ENCODE peak calls at places on chromosome 14, in nine cellular contexts. W is fibroblast of the aortic adventitia; M is H9; S is cardiac muscle cell; B is CD4-positive, alpha-beta T cell; F is CD8-positive, alpha-beta T cell; K is foreskin keratinocyte; A is AG09309; X is PC-3. H is an unnamed sample.
A peak's percentile ranks its signal among the peaks of the same experiment; 100 is the strongest.

GRCh38 chr14:93493054-93493453 is 62.3 kb downstream of the UNC79 start:
- DNase-seq in W (no peak), M (no peak), S (no peak), B (no peak), F (no peak), K (no peak), A (no peak), X (no peak), H (no peak)

GRCh38 chr14:87304404-87304803 is 688.6 kb downstream of the GALC start:
- DNase-seq in W (no peak), M (no peak), S (no peak), B (no peak), F (no peak), K (no peak), A (no peak), X (no peak), H (no peak)

GRCh38 chr14:102088012-102088792 is 1.4 kb upstream of the HSP90AA1 start:
- DNase-seq in W (no peak), M (peak; percentile 92), S (peak; percentile 59), B (peak; percentile 26), F (peak; percentile 46), K (peak; percentile 49), A (no peak), X (no peak), H (peak; percentile 70)

GRCh38 chr14:24458736-24459135 is 16.2 kb upstream of the SDR39U1 start:
- DNase-seq in W (no peak), M (no peak), S (no peak), B (no peak), F (no peak), K (no peak), A (no peak), X (no peak), H (no peak)

GRCh38 chr14:67820428-67820881 is 876 bp downstream of the RAD51B start:
- DNase-seq in W (peak; percentile 43), M (peak; percentile 29), S (peak; percentile 24), B (no peak), F (no peak), K (peak; percentile 17), A (no peak), X (peak; percentile 13), H (no peak)

GRCh38 chr14:49381778-49382177 is 204.4 kb downstream of the RPS29 start:
- DNase-seq in W (no peak), M (no peak), S (no peak), B (no peak), F (no peak), K (no peak), A (no peak), X (no peak), H (no peak)

GRCh38 chr14:52071675-52072074 is 2.8 kb upstream of the NID2 start:
- DNase-seq in W (peak; percentile 31), M (no peak), S (peak; percentile 72), B (no peak), F (no peak), K (no peak), A (no peak), X (peak; percentile 44), H (no peak)

GRCh38 chr14:65599375-65599774 is 186.8 kb downstream of the FUT8 start:
- DNase-seq in W (peak; percentile 37), M (no peak), S (peak; percentile 41), B (no peak), F (no peak), K (no peak), A (peak; percentile 3), X (peak; percentile 47), H (no peak)

GRCh38 chr14:68663385-68664076 is 129.3 kb downstream of the ZFP36L1 start:
- DNase-seq in W (no peak), M (no peak), S (peak; percentile 64), B (no peak), F (peak; percentile 12), K (peak; percentile 24), A (peak; percentile 79), X (no peak), H (no peak)

GRCh38 chr14:101230851-101231550 is 327.5 kb upstream of the RTL1 start:
- DNase-seq in W (no peak), M (peak; percentile 4), S (no peak), B (no peak), F (no peak), K (no peak), A (no peak), X (no peak), H (no peak)

GRCh38 chr14:89085154-89086059 is 261.0 kb downstream of the TTC8 start:
- DNase-seq in W (peak; percentile 36), M (no peak), S (peak; percentile 47), B (no peak), F (no peak), K (no peak), A (no peak), X (no peak), H (peak; percentile 75)

GRCh38 chr14:35988972-35989690 is 163.0 kb downstream of the BRMS1L start:
- DNase-seq in W (no peak), M (no peak), S (no peak), B (no peak), F (no peak), K (no peak), A (no peak), X (peak; percentile 65), H (no peak)

GRCh38 chr14:35986219-35986573 is 160.1 kb downstream of the BRMS1L start:
- DNase-seq in W (no peak), M (no peak), S (no peak), B (no peak), F (no peak), K (no peak), A (no peak), X (no peak), H (no peak)

GRCh38 chr14:35987731-35988130 is 161.6 kb downstream of the BRMS1L start:
- DNase-seq in W (no peak), M (no peak), S (no peak), B (no peak), F (no peak), K (no peak), A (no peak), X (no peak), H (no peak)

GRCh38 chr14:35988550-35988949 is 162.4 kb downstream of the BRMS1L start:
- DNase-seq in W (no peak), M (no peak), S (no peak), B (no peak), F (no peak), K (no peak), A (no peak), X (no peak), H (no peak)

GRCh38 chr14:35985504-35986218 is 159.5 kb downstream of the BRMS1L start:
- DNase-seq in W (no peak), M (no peak), S (no peak), B (no peak), F (no peak), K (no peak), A (no peak), X (no peak), H (no peak)
- TF ChIP-seq CTCF in W (no peak), M (no peak), S (no peak), B (no peak), F (no peak), K (peak; percentile 10), A (no peak), X (no peak), H (no peak)

GRCh38 chr14:72291908-72292688 is 359.9 kb downstream of the RGS6 start:
- DNase-seq in W (peak; percentile 54), M (no peak), S (peak; percentile 63), B (no peak), F (no peak), K (peak; percentile 13), A (peak; percentile 41), X (peak; percentile 85), H (peak; percentile 65)
- TF ChIP-seq CTCF in W (peak; percentile 60), M (peak; percentile 87), S (peak; percentile 68), B (peak; percentile 28), F (no peak), K (peak; percentile 57), A (peak; percentile 67), X (peak; percentile 90), H (peak; percentile 79)

GRCh38 chr14:36973806-36974442 is 198.5 kb downstream of the SLC25A21 start:
- DNase-seq in W (peak; percentile 72), M (no peak), S (no peak), B (no peak), F (no peak), K (peak; percentile 85), A (peak; percentile 38), X (peak; percentile 85), H (no peak)

GRCh38 chr14:36979863-36980262 is 192.5 kb downstream of the SLC25A21 start:
- DNase-seq in W (no peak), M (no peak), S (no peak), B (no peak), F (no peak), K (no peak), A (no peak), X (no peak), H (no peak)

GRCh38 chr14:36974985-36975384 is 197.4 kb downstream of the SLC25A21 start:
- DNase-seq in W (no peak), M (no peak), S (no peak), B (no peak), F (no peak), K (no peak), A (no peak), X (peak; percentile 24), H (no peak)

GRCh38 chr14:36976571-36977023 is 195.8 kb downstream of the SLC25A21 start:
- DNase-seq in W (peak; percentile 43), M (no peak), S (no peak), B (no peak), F (no peak), K (no peak), A (peak; percentile 34), X (peak; percentile 48), H (no peak)

GRCh38 chr14:36975834-36976233 is 196.6 kb downstream of the SLC25A21 start:
- DNase-seq in W (no peak), M (no peak), S (no peak), B (no peak), F (no peak), K (no peak), A (no peak), X (peak; percentile 56), H (no peak)
- TF ChIP-seq CTCF in W (no peak), M (no peak), S (no peak), B (no peak), F (no peak), K (peak; percentile 43), A (no peak), X (peak; percentile 49), H (no peak)

GRCh38 chr14:77599894-77600293 is 16.5 kb downstream of the SPTLC2 start:
- DNase-seq in W (peak; percentile 38), M (no peak), S (no peak), B (no peak), F (no peak), K (no peak), A (no peak), X (no peak), H (no peak)

GRCh38 chr14:77605392-77605978 is 11.0 kb downstream of the SPTLC2 start:
- DNase-seq in W (no peak), M (no peak), S (no peak), B (no peak), F (no peak), K (no peak), A (no peak), X (no peak), H (no peak)

GRCh38 chr14:77601846-77602609 is 14.4 kb downstream of the SPTLC2 start:
- DNase-seq in W (no peak), M (no peak), S (no peak), B (no peak), F (no peak), K (no peak), A (no peak), X (peak; percentile 38), H (no peak)

GRCh38 chr14:77603031-77603430 is 13.4 kb downstream of the SPTLC2 start:
- DNase-seq in W (no peak), M (no peak), S (no peak), B (no peak), F (no peak), K (no peak), A (no peak), X (no peak), H (no peak)

GRCh38 chr14:77603654-77604270 is 12.7 kb downstream of the SPTLC2 start:
- DNase-seq in W (no peak), M (no peak), S (peak; percentile 60), B (no peak), F (no peak), K (no peak), A (no peak), X (peak; percentile 35), H (peak; percentile 22)
- TF ChIP-seq CTCF in W (peak; percentile 43), M (peak; percentile 40), S (peak; percentile 46), B (peak; percentile 28), F (no peak), K (peak; percentile 55), A (no peak), X (peak; percentile 63), H (peak; percentile 4)

H was measured in testis.